ENCODE peak calls at places on chromosomes 1 and 21, in seven cellular contexts. G is mesendoderm, P is neuronal stem cell, M is H9, K is IMR-90, Q is mesenchymal stem cell, N is H1. D is an unnamed sample.

GRCh38 chr1:78223417-78224215 is 177.8 kb downstream of the GIPC2 start:
- DNase-seq in G (no peak), P (no peak), M (no peak), K (peak; percentile 64), Q (no peak), N (no peak), D (no peak)

GRCh38 chr1:173467426-173467825 is 9.7 kb upstream of the PRDX6 start:
- DNase-seq in G (no peak), P (no peak), M (no peak), K (peak; percentile 84), Q (no peak), N (no peak), D (no peak)

GRCh38 chr1:37794372-37795339 is 1.0 kb downstream of the MANEAL start:
- DNase-seq in G (peak; percentile 27), P (no peak), M (no peak), K (no peak), Q (no peak), N (no peak), D (no peak)

GRCh38 chr1:205811660-205812059 is 1.3 kb downstream of the SLC41A1 start:
- DNase-seq in G (no peak), P (no peak), M (no peak), K (no peak), Q (peak; percentile 17), N (no peak), D (no peak)

GRCh38 chr21:44539031-44539430 is 964 bp downstream of the KRTAP10-1 start:
- DNase-seq in G (no peak), P (no peak), M (no peak), K (no peak), Q (no peak), N (no peak), D (no peak)

GRCh38 chr1:174200746-174201145 is 41.4 kb downstream of the RABGAP1L start:
- DNase-seq in G (no peak), P (no peak), M (no peak), K (no peak), Q (no peak), N (no peak), D (no peak)

GRCh38 chr1:94068096-94068830 is 52.7 kb downstream of the ABCA4 start:
- DNase-seq in G (peak; percentile 73), P (no peak), M (no peak), K (peak; percentile 76), Q (peak; percentile 69), N (no peak), D (peak; percentile 86)

GRCh38 chr1:99306056-99306455 is 41.8 kb downstream of the PLPPR4 start:
- DNase-seq in G (no peak), P (no peak), M (no peak), K (no peak), Q (no peak), N (no peak), D (no peak)

GRCh38 chr1:31243451-31244286 is 4.0 kb upstream of the NKAIN1 start:
- DNase-seq in G (no peak), P (no peak), M (no peak), K (peak; percentile 19), Q (peak; percentile 59), N (no peak), D (no peak)

GRCh38 chr1:169043823-169044222 is 62.7 kb upstream of the ATP1B1 start:
- DNase-seq in G (no peak), P (no peak), M (no peak), K (no peak), Q (no peak), N (no peak), D (no peak)

GRCh38 chr1:155651861-155652661 is 36.5 kb downstream of the YY1AP1 start:
- DNase-seq in G (peak; percentile 11), P (no peak), M (no peak), K (no peak), Q (no peak), N (no peak), D (peak; percentile 90)

GRCh38 chr21:26954591-26955214 is 12.2 kb downstream of the ADAMTS5 start:
- DNase-seq in G (no peak), P (no peak), M (no peak), K (no peak), Q (no peak), N (no peak), D (no peak)

GRCh38 chr21:45281411-45282282 is 6.0 kb downstream of the POFUT2 start:
- DNase-seq in G (no peak), P (no peak), M (peak; percentile 23), K (no peak), Q (no peak), N (no peak), D (no peak)

GRCh38 chr21:36194024-36194423 is 37.4 kb downstream of the DOP1B start:
- DNase-seq in G (no peak), P (no peak), M (no peak), K (no peak), Q (no peak), N (no peak), D (no peak)

GRCh38 chr1:160866001-160866704 is 3.5 kb upstream of the CD244 start:
- DNase-seq in G (peak; percentile 17), P (no peak), M (no peak), K (no peak), Q (no peak), N (no peak), D (no peak)

GRCh38 chr1:220552672-220553258 is 24.8 kb downstream of the MARK1 start:
- DNase-seq in G (no peak), P (no peak), M (no peak), K (no peak), Q (peak; percentile 16), N (no peak), D (no peak)

GRCh38 chr1:17301767-17302166 is 6.2 kb upstream of the PADI4 start:
- DNase-seq in G (no peak), P (no peak), M (no peak), K (no peak), Q (peak; percentile 4), N (no peak), D (no peak)

GRCh38 chr1:197465528-197466205 is 197.6 kb downstream of the CRB1 start:
- DNase-seq in G (no peak), P (no peak), M (no peak), K (no peak), Q (no peak), N (no peak), D (no peak)

GRCh38 chr1:173714759-173715537 is at the start of gene KLHL20:
- DNase-seq in G (peak; percentile 96), P (peak; percentile 80), M (peak; percentile 89), K (peak; percentile 90), Q (peak; percentile 95), N (peak; percentile 51), D (peak; percentile 88)

GRCh38 chr1:15322648-15323350 is 75.8 kb downstream of the FHAD1 start:
- DNase-seq in G (peak; percentile 45), P (no peak), M (no peak), K (no peak), Q (peak; percentile 12), N (no peak), D (no peak)

GRCh38 chr1:28172690-28173150 is 3.8 kb downstream of the PTAFR start:
- DNase-seq in G (peak; percentile 69), P (no peak), M (no peak), K (no peak), Q (peak; percentile 34), N (no peak), D (no peak)

GRCh38 chr1:47757226-47757975 is 239.8 kb downstream of the TRABD2B start:
- DNase-seq in G (no peak), P (no peak), M (peak; percentile 13), K (no peak), Q (no peak), N (no peak), D (no peak)

GRCh38 chr1:87826639-87827345 is 498.1 kb downstream of the LMO4 start:
- DNase-seq in G (no peak), P (no peak), M (no peak), K (peak; percentile 90), Q (peak; percentile 4), N (no peak), D (no peak)

DNA sequence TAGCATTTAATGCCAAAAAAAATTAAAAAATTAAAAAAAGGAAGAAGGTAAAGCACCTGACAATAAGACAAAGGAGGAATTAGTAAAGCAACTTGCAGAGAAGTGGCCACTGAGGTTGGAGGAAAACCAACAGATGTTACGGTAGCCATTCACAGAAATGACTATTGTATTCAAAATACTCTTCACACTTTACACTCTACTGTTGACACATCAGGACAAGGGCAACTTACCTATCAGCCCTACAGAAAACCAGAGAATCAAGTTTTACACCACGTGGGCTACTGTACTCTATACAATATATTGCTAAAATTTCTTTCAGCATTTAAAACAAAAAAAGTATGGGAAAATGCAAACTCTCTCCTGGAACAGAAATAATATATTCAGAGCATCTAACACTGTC is 70.0 kb downstream of the EIF4G3 start:
- DNase-seq in G (peak; percentile 60), P (no peak), M (no peak), K (no peak), Q (no peak), N (no peak), D (no peak)
- H4K8ac ChIP-seq in G (no peak overlapping the region), P (no peak overlapping the region), M (no peak overlapping the region), K (no peak overlapping the region), Q (no peak overlapping the region), N (no peak overlapping the region), D (no peak overlapping the region)

DNA sequence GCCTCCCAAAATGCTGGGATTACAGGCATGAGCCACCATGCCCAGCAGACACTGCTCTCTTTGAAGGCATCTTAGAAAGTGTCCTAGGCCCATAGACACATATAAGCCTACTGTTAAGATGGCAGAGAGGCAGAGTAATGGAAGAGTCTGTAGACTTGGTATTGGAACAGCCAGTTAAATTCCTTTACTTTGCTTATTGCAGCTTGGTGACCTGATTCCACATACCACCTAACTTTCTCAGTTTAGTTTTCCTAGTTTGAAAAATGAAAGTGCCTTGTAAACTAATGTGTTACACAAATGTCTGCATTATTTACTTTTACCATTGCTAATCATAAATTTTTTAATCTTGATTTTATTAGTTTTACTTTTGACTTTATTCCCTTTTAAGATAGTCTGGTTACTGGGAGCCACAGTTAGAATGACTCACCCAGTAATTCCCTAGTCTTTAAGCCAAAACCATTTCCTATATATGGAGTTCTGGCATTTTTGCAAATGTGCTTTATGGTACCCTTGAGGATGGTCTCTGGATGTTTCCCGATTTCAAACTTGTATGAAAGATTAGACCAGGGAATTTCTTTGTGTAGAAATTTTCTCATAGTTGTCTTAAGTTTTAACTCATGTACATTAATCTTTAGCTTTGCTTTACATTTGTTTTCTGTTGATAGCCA is 6.4 kb downstream of the SMAP2 start:
- DNase-seq in G (no peak), P (no peak), M (no peak), K (peak; percentile 65), Q (peak; percentile 63), N (no peak), D (no peak)
- H3K4me2 ChIP-seq in G (no peak overlapping the region), P (no peak overlapping the region), M (no peak overlapping the region), K (peak overlapping the region; percentile 46), Q (no peak overlapping the region), N (no peak overlapping the region), D (no peak overlapping the region)

DNA sequence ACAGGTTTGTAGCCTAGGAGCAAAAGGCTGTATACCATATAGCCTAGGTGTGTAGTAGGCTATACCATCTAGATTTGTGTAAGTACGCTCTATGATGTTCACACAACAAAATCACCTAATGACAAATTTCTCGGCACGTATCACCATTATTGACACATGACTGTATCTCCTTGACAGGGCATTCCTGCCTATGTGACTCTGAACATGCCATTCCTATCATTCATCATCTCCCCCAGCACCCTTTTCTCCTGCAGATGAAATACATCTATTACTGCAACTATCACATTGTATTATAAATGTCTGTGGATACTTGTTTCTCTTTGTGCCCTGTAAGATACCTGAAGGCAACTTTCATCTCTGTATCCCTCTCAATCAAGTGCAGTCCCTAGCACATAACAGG is 29.9 kb downstream of the TP53BP2 start:
- DNase-seq in G (no peak), P (no peak), M (no peak), K (peak; percentile 39), Q (peak; percentile 18), N (no peak), D (peak; percentile 35)
- H4K8ac ChIP-seq in G (no peak overlapping the region), P (no peak overlapping the region), M (no peak overlapping the region), K (no peak overlapping the region), Q (no peak overlapping the region), N (no peak overlapping the region), D (no peak overlapping the region)

GRCh38 chr1:171794085-171794484 is 12.6 kb downstream of the METTL13 start:
- DNase-seq in G (no peak), P (no peak), M (no peak), K (peak; percentile 85), Q (peak; percentile 72), N (no peak), D (no peak)
- H3K4me2 ChIP-seq in G (no peak overlapping the region), P (no peak overlapping the region), M (no peak overlapping the region), K (no peak overlapping the region), Q (no peak overlapping the region), N (no peak overlapping the region), D (no peak overlapping the region)

D was measured in trophoblast cell.